ENCODE peak calls at places on chromosome 5, in seven cellular contexts. One of them, this sample, is unnamed.

GRCh38 chr5:3594514-3595101 is 1.0 kb upstream of the IRX1 start:
- DNase-seq in fibroblast of mammary gland: peak; percentile 14
- DNase-seq in NCI-H460: no peak
- DNase-seq in activated CD8-positive, alpha-beta memory T cell treated with anti-CD3 and anti-CD28 coated beads for 48 hours: no peak
- DNase-seq in Caki2: no peak
- DNase-seq in IMR-90: no peak
- DNase-seq in naive thymus-derived CD8-positive, alpha-beta T cell: no peak
- DNase-seq in this sample: no peak

GRCh38 chr5:80959768-80960442 is at the start of gene RASGRF2:
- DNase-seq in fibroblast of mammary gland: no peak
- DNase-seq in NCI-H460: no peak
- DNase-seq in activated CD8-positive, alpha-beta memory T cell treated with anti-CD3 and anti-CD28 coated beads for 48 hours: peak; percentile 29
- DNase-seq in Caki2: no peak
- DNase-seq in IMR-90: peak; percentile 44
- DNase-seq in naive thymus-derived CD8-positive, alpha-beta T cell: peak; percentile 37
- DNase-seq in this sample: peak; percentile 22

GRCh38 chr5:94422819-94423218 is 195.6 kb downstream of the KIAA0825 start:
- DNase-seq in fibroblast of mammary gland: peak; percentile 77
- DNase-seq in NCI-H460: no peak
- DNase-seq in activated CD8-positive, alpha-beta memory T cell treated with anti-CD3 and anti-CD28 coated beads for 48 hours: no peak
- DNase-seq in Caki2: no peak
- DNase-seq in IMR-90: peak; percentile 35
- DNase-seq in naive thymus-derived CD8-positive, alpha-beta T cell: no peak
- DNase-seq in this sample: no peak

GRCh38 chr5:10351199-10351881 is 2.2 kb upstream of the MARCHF6 start:
- DNase-seq in fibroblast of mammary gland: peak; percentile 72
- DNase-seq in NCI-H460: no peak
- DNase-seq in activated CD8-positive, alpha-beta memory T cell treated with anti-CD3 and anti-CD28 coated beads for 48 hours: no peak
- DNase-seq in Caki2: peak; percentile 47
- DNase-seq in IMR-90: peak; percentile 91
- DNase-seq in naive thymus-derived CD8-positive, alpha-beta T cell: no peak
- DNase-seq in this sample: no peak

GRCh38 chr5:79689541-79690466 is at the start of gene CMYA5:
- DNase-seq in fibroblast of mammary gland: peak; percentile 53
- DNase-seq in NCI-H460: no peak
- DNase-seq in activated CD8-positive, alpha-beta memory T cell treated with anti-CD3 and anti-CD28 coated beads for 48 hours: no peak
- DNase-seq in Caki2: no peak
- DNase-seq in IMR-90: peak; percentile 33
- DNase-seq in naive thymus-derived CD8-positive, alpha-beta T cell: no peak
- DNase-seq in this sample: no peak

GRCh38 chr5:146340260-146341081 is 1.8 kb downstream of the POU4F3 start:
- DNase-seq in fibroblast of mammary gland: peak; percentile 59
- DNase-seq in NCI-H460: peak; percentile 56
- DNase-seq in activated CD8-positive, alpha-beta memory T cell treated with anti-CD3 and anti-CD28 coated beads for 48 hours: no peak
- DNase-seq in Caki2: peak; percentile 41
- DNase-seq in IMR-90: peak; percentile 60
- DNase-seq in naive thymus-derived CD8-positive, alpha-beta T cell: no peak
- DNase-seq in this sample: no peak

GRCh38 chr5:140690941-140691924 is at the start of the genes HARS1 and HARS2:
- DNase-seq in fibroblast of mammary gland: peak; percentile 94
- DNase-seq in NCI-H460: peak; percentile 94
- DNase-seq in activated CD8-positive, alpha-beta memory T cell treated with anti-CD3 and anti-CD28 coated beads for 48 hours: peak; percentile 61
- DNase-seq in Caki2: peak; percentile 96
- DNase-seq in IMR-90: peak; percentile 95
- DNase-seq in naive thymus-derived CD8-positive, alpha-beta T cell: peak; percentile 60
- DNase-seq in this sample: peak; percentile 97

GRCh38 chr5:73122875-73123810 is 2.8 kb downstream of the TMEM171 start:
- DNase-seq in fibroblast of mammary gland: peak; percentile 77
- DNase-seq in NCI-H460: no peak
- DNase-seq in activated CD8-positive, alpha-beta memory T cell treated with anti-CD3 and anti-CD28 coated beads for 48 hours: no peak
- DNase-seq in Caki2: no peak
- DNase-seq in IMR-90: peak; percentile 46
- DNase-seq in naive thymus-derived CD8-positive, alpha-beta T cell: no peak
- DNase-seq in this sample: no peak

GRCh38 chr5:14870347-14871083 is 1.1 kb downstream of the ANKH start:
- DNase-seq in fibroblast of mammary gland: no peak
- DNase-seq in NCI-H460: no peak
- DNase-seq in activated CD8-positive, alpha-beta memory T cell treated with anti-CD3 and anti-CD28 coated beads for 48 hours: no peak
- DNase-seq in Caki2: no peak
- DNase-seq in IMR-90: no peak
- DNase-seq in naive thymus-derived CD8-positive, alpha-beta T cell: peak; percentile 48
- DNase-seq in this sample: no peak

GRCh38 chr5:150419630-150420270 is 7.0 kb upstream of the CD74 start:
- DNase-seq in fibroblast of mammary gland: no peak
- DNase-seq in NCI-H460: no peak
- DNase-seq in activated CD8-positive, alpha-beta memory T cell treated with anti-CD3 and anti-CD28 coated beads for 48 hours: no peak
- DNase-seq in Caki2: no peak
- DNase-seq in IMR-90: no peak
- DNase-seq in naive thymus-derived CD8-positive, alpha-beta T cell: no peak
- DNase-seq in this sample: no peak

GRCh38 chr5:43839218-43839617 is 236.2 kb downstream of the NNT start:
- DNase-seq in fibroblast of mammary gland: peak; percentile 98
- DNase-seq in NCI-H460: no peak
- DNase-seq in activated CD8-positive, alpha-beta memory T cell treated with anti-CD3 and anti-CD28 coated beads for 48 hours: no peak
- DNase-seq in Caki2: peak; percentile 1
- DNase-seq in IMR-90: peak; percentile 91
- DNase-seq in naive thymus-derived CD8-positive, alpha-beta T cell: no peak
- DNase-seq in this sample: no peak

GRCh38 chr5:459562-460412 is 16.8 kb downstream of the EXOC3 start:
- DNase-seq in fibroblast of mammary gland: no peak
- DNase-seq in NCI-H460: no peak
- DNase-seq in activated CD8-positive, alpha-beta memory T cell treated with anti-CD3 and anti-CD28 coated beads for 48 hours: no peak
- DNase-seq in Caki2: no peak
- DNase-seq in IMR-90: no peak
- DNase-seq in naive thymus-derived CD8-positive, alpha-beta T cell: no peak
- DNase-seq in this sample: no peak

GRCh38 chr5:74639538-74640449 is 734 bp downstream of the ENC1 start:
- DNase-seq in fibroblast of mammary gland: peak; percentile 38
- DNase-seq in NCI-H460: no peak
- DNase-seq in activated CD8-positive, alpha-beta memory T cell treated with anti-CD3 and anti-CD28 coated beads for 48 hours: peak; percentile 18
- DNase-seq in Caki2: no peak
- DNase-seq in IMR-90: peak; percentile 49
- DNase-seq in naive thymus-derived CD8-positive, alpha-beta T cell: peak; percentile 12
- DNase-seq in this sample: no peak

GRCh38 chr5:142852361-142852760 is 82.2 kb downstream of the ARHGAP26 start:
- DNase-seq in fibroblast of mammary gland: no peak
- DNase-seq in NCI-H460: no peak
- DNase-seq in activated CD8-positive, alpha-beta memory T cell treated with anti-CD3 and anti-CD28 coated beads for 48 hours: no peak
- DNase-seq in Caki2: no peak
- DNase-seq in IMR-90: no peak
- DNase-seq in naive thymus-derived CD8-positive, alpha-beta T cell: no peak
- DNase-seq in this sample: no peak

This sample was measured in A549.